ENCODE peak calls at places on chromosomes 1 and 21, in six cellular contexts. One of them, this sample, is unnamed.

GRCh38 chr21:41613421-41613998 is 105.6 kb upstream of the TMPRSS2 start:
- DNase-seq in breast epithelium: no peak
- DNase-seq in erythroblast: no peak
- DNase-seq in suprapubic skin: no peak
- DNase-seq in heart left ventricle: no peak
- DNase-seq in A549: no peak
- DNase-seq in this sample: no peak

GRCh38 chr1:20366076-20366765 is 75.5 kb downstream of the VWA5B1 start:
- DNase-seq in breast epithelium: no peak
- DNase-seq in erythroblast: no peak
- DNase-seq in suprapubic skin: no peak
- DNase-seq in heart left ventricle: peak
- DNase-seq in A549: no peak
- DNase-seq in this sample: no peak

GRCh38 chr21:27101533-27101932 is 134.6 kb upstream of the ADAMTS5 start:
- DNase-seq in breast epithelium: no peak
- DNase-seq in erythroblast: no peak
- DNase-seq in suprapubic skin: no peak
- DNase-seq in heart left ventricle: no peak
- DNase-seq in A549: no peak
- DNase-seq in this sample: no peak

GRCh38 chr1:235093013-235093618 is 35.5 kb downstream of the TOMM20 start:
- DNase-seq in breast epithelium: no peak
- DNase-seq in erythroblast: peak
- DNase-seq in suprapubic skin: no peak
- DNase-seq in heart left ventricle: peak
- DNase-seq in A549: peak
- DNase-seq in this sample: no peak

GRCh38 chr1:62362952-62363325 is 43.7 kb upstream of the KANK4 start:
- DNase-seq in breast epithelium: no peak
- DNase-seq in erythroblast: no peak
- DNase-seq in suprapubic skin: no peak
- DNase-seq in heart left ventricle: no peak
- DNase-seq in A549: no peak
- DNase-seq in this sample: no peak

GRCh38 chr1:37448185-37448584 is 26.2 kb upstream of the ZC3H12A start:
- DNase-seq in breast epithelium: no peak
- DNase-seq in erythroblast: no peak
- DNase-seq in suprapubic skin: no peak
- DNase-seq in heart left ventricle: no peak
- DNase-seq in A549: no peak
- DNase-seq in this sample: no peak

GRCh38 chr1:167645625-167646410 is 15.8 kb downstream of the RCSD1 start:
- DNase-seq in breast epithelium: no peak
- DNase-seq in erythroblast: no peak
- DNase-seq in suprapubic skin: no peak
- DNase-seq in heart left ventricle: no peak
- DNase-seq in A549: no peak
- DNase-seq in this sample: no peak

GRCh38 chr1:10507111-10507879 is 32.5 kb downstream of the PEX14 start:
- DNase-seq in breast epithelium: no peak
- DNase-seq in erythroblast: peak
- DNase-seq in suprapubic skin: no peak
- DNase-seq in heart left ventricle: peak
- DNase-seq in A549: peak
- DNase-seq in this sample: peak

GRCh38 chr1:199644912-199645311 is 382.6 kb upstream of the NR5A2 start:
- DNase-seq in breast epithelium: no peak
- DNase-seq in erythroblast: no peak
- DNase-seq in suprapubic skin: no peak
- DNase-seq in heart left ventricle: no peak
- DNase-seq in A549: no peak
- DNase-seq in this sample: no peak

GRCh38 chr1:76073471-76073870 is 1.1 kb upstream of the ST6GALNAC3 start:
- DNase-seq in breast epithelium: no peak
- DNase-seq in erythroblast: no peak
- DNase-seq in suprapubic skin: no peak
- DNase-seq in heart left ventricle: no peak
- DNase-seq in A549: no peak
- DNase-seq in this sample: peak

GRCh38 chr1:24866211-24867063 is 63.6 kb downstream of the RUNX3 start:
- DNase-seq in breast epithelium: no peak
- DNase-seq in erythroblast: no peak
- DNase-seq in suprapubic skin: no peak
- DNase-seq in heart left ventricle: no peak
- DNase-seq in A549: no peak
- DNase-seq in this sample: no peak

GRCh38 chr1:245353915-245354775 is 199.4 kb downstream of the KIF26B start:
- DNase-seq in breast epithelium: no peak
- DNase-seq in erythroblast: no peak
- DNase-seq in suprapubic skin: no peak
- DNase-seq in heart left ventricle: no peak
- DNase-seq in A549: no peak
- DNase-seq in this sample: no peak

GRCh38 chr1:225445644-225446297 is 17.9 kb upstream of the LBR start:
- DNase-seq in breast epithelium: no peak
- DNase-seq in erythroblast: no peak
- DNase-seq in suprapubic skin: peak
- DNase-seq in heart left ventricle: no peak
- DNase-seq in A549: no peak
- DNase-seq in this sample: no peak

GRCh38 chr1:202248861-202249260 is 55.3 kb downstream of the LGR6 start:
- DNase-seq in breast epithelium: peak
- DNase-seq in erythroblast: no peak
- DNase-seq in suprapubic skin: no peak
- DNase-seq in heart left ventricle: no peak
- DNase-seq in A549: no peak
- DNase-seq in this sample: no peak

GRCh38 chr1:42055061-42055460 is 98.1 kb upstream of the GUCA2B start:
- DNase-seq in breast epithelium: no peak
- DNase-seq in erythroblast: no peak
- DNase-seq in suprapubic skin: no peak
- DNase-seq in heart left ventricle: no peak
- DNase-seq in A549: no peak
- DNase-seq in this sample: no peak

DNA sequence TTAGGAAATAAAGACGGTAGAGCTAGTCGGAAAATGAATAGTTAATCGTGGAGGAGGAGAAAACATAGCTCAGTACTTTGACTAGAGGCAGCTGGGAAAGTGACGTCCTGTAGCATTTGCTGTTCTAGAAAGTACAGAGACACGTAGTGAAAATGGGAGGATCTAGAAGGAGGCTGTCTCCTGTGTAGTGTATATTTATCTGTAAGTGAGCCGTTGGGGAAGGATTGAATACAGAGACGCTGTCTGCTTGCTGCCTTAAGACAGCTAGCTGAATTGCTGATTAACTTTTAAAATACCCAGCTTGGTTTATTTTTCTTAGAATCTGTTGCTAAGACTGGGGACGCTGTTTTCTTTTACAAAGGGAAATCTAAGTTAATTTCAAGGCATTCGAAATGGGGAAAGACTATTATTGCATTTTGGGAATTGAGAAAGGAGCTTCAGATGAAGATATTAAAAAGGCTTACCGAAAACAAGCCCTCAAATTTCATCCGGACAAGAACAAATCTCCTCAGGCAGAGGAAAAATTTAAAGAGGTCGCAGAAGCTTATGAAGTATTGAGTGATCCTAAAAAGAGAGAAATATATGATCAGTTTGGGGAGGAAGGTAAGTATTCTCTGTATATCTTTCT is at the start of gene DNAJB4:
- DNase-seq in breast epithelium: no peak
- DNase-seq in erythroblast: peak
- DNase-seq in suprapubic skin: no peak
- DNase-seq in heart left ventricle: no peak
- DNase-seq in A549: peak
- DNase-seq in this sample: peak
- TF ChIP-seq POLR2A in breast epithelium: peak
- TF ChIP-seq POLR2A in erythroblast: peak
- TF ChIP-seq POLR2A in suprapubic skin: peak
- TF ChIP-seq POLR2A in heart left ventricle: peak
- TF ChIP-seq POLR2A in A549: peak
- TF ChIP-seq POLR2A in this sample: peak

GRCh38 chr1:67313934-67314671 is 6.4 kb downstream of the IL12RB2 start:
- DNase-seq in breast epithelium: no peak
- DNase-seq in erythroblast: no peak
- DNase-seq in suprapubic skin: no peak
- DNase-seq in heart left ventricle: no peak
- DNase-seq in A549: no peak
- DNase-seq in this sample: no peak
- TF ChIP-seq POLR2A in breast epithelium: no peak
- TF ChIP-seq POLR2A in erythroblast: no peak
- TF ChIP-seq POLR2A in suprapubic skin: no peak
- TF ChIP-seq POLR2A in heart left ventricle: no peak
- TF ChIP-seq POLR2A in A549: no peak
- TF ChIP-seq POLR2A in this sample: no peak

DNA sequence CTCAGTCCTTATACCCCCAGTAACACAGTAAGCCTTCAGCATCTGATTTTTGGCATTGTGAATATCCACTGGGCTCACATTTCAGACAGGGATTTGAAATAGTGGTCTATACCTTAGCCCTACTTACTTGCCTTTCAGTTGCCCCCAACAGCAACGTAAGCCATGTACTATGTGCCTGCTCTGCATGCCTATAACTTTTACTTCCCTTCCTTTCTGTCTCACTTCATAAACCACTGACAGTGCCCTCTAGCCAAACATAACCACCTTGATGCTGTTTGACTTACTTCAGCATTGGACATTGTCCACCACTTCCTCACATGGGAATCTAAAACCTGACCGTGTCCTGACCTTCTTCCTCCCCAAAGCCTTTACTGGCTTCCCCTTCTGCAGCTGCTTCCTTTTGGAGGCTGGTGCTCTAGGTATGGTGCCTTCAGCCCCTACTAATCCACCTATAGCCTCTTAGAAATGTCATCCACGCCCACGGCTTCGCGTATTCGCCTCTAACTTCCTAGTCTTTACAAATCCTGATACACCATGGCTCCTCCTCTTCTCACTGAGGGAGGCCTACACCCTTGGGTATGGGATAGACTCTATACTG is 3.6 kb upstream of the ZNF672 start:
- DNase-seq in breast epithelium: no peak
- DNase-seq in erythroblast: no peak
- DNase-seq in suprapubic skin: peak
- DNase-seq in heart left ventricle: no peak
- DNase-seq in A549: no peak
- DNase-seq in this sample: no peak
- TF ChIP-seq POLR2A in breast epithelium: no peak
- TF ChIP-seq POLR2A in erythroblast: no peak
- TF ChIP-seq POLR2A in suprapubic skin: no peak
- TF ChIP-seq POLR2A in heart left ventricle: no peak
- TF ChIP-seq POLR2A in A549: no peak
- TF ChIP-seq POLR2A in this sample: no peak

GRCh38 chr1:58441699-58442098 is 104.8 kb downstream of the OMA1 start:
- DNase-seq in breast epithelium: no peak
- DNase-seq in erythroblast: no peak
- DNase-seq in suprapubic skin: no peak
- DNase-seq in heart left ventricle: no peak
- DNase-seq in A549: no peak
- DNase-seq in this sample: no peak

GRCh38 chr1:58443986-58444603 is 102.4 kb downstream of the OMA1 start:
- DNase-seq in breast epithelium: no peak
- DNase-seq in erythroblast: no peak
- DNase-seq in suprapubic skin: no peak
- DNase-seq in heart left ventricle: no peak
- DNase-seq in A549: no peak
- DNase-seq in this sample: no peak

GRCh38 chr1:58439946-58440345 is 106.6 kb downstream of the OMA1 start:
- DNase-seq in breast epithelium: no peak
- DNase-seq in erythroblast: no peak
- DNase-seq in suprapubic skin: no peak
- DNase-seq in heart left ventricle: no peak
- DNase-seq in A549: no peak
- DNase-seq in this sample: no peak

GRCh38 chr1:58440696-58441095 is 105.8 kb downstream of the OMA1 start:
- DNase-seq in breast epithelium: no peak
- DNase-seq in erythroblast: no peak
- DNase-seq in suprapubic skin: no peak
- DNase-seq in heart left ventricle: no peak
- DNase-seq in A549: no peak
- DNase-seq in this sample: no peak

GRCh38 chr1:58442114-58442513 is 104.4 kb downstream of the OMA1 start:
- DNase-seq in breast epithelium: no peak
- DNase-seq in erythroblast: no peak
- DNase-seq in suprapubic skin: no peak
- DNase-seq in heart left ventricle: no peak
- DNase-seq in A549: no peak
- DNase-seq in this sample: no peak
- TF ChIP-seq POLR2A in breast epithelium: no peak
- TF ChIP-seq POLR2A in erythroblast: no peak
- TF ChIP-seq POLR2A in suprapubic skin: no peak
- TF ChIP-seq POLR2A in heart left ventricle: no peak
- TF ChIP-seq POLR2A in A549: no peak
- TF ChIP-seq POLR2A in this sample: no peak